ENCODE peak calls at places on chromosomes 11 and 22, in ten cellular contexts. R is LHCN-M2; O is stomach; Z is mucosa of gallbladder; X is effector memory CD8-positive, alpha-beta T cell; I is T-helper 9 cell; F is stimulated activated CD4-positive, alpha-beta T cell treated with anti-CD3 and anti-CD28 coated beads, Interleukin-1b, Interleukin-23, amount 100 ng/mL, for 24 hours; D is H7; N is NCI-H146; A is globus pallidus. E is an unnamed sample.

GRCh38 chr11:13030857-13031256 is 21.7 kb downstream of the RASSF10 start:
- DNase-seq in O (peak; percentile 95), D (no peak), N (no peak), Z (peak; percentile 55), A (no peak), X (no peak), F (no peak), I (no peak), R (no peak), E (no peak)

GRCh38 chr11:4464216-4465159 is 15.4 kb downstream of the OR52K2 start:
- DNase-seq in F (no peak), D (no peak), O (no peak), N (peak; percentile 6), A (no peak), X (no peak), I (no peak), R (peak; percentile 54), Z (no peak), E (no peak)

GRCh38 chr11:82906236-82906635 is 4.7 kb downstream of the DDIAS start:
- DNase-seq in O (no peak), R (peak; percentile 29), Z (no peak), N (peak; percentile 45), D (no peak), I (no peak), A (peak; percentile 56), X (no peak), F (no peak), E (peak; percentile 44)

GRCh38 chr11:8913961-8914660 is 3.1 kb downstream of the AKIP1 start:
- DNase-seq in O (no peak), A (peak; percentile 37), N (peak; percentile 31), D (peak; percentile 73), X (peak; percentile 38), R (peak; percentile 39), Z (peak; percentile 22), F (no peak), I (peak; percentile 22), E (peak; percentile 7)

GRCh38 chr11:9004310-9004945 is 627 bp upstream of the NRIP3 start:
- DNase-seq in R (no peak), F (no peak), I (peak; percentile 22), O (no peak), Z (no peak), N (peak; percentile 86), D (peak; percentile 90), A (no peak), X (peak; percentile 15), E (no peak)

GRCh38 chr22:27601195-27601594 is 200.4 kb downstream of the MN1 start:
- DNase-seq in A (no peak), Z (no peak), D (no peak), X (no peak), O (no peak), R (no peak), N (no peak), I (no peak), F (no peak), E (no peak)

GRCh38 chr22:20123364-20124082 is 6.5 kb upstream of the TRMT2A start:
- DNase-seq in O (no peak), D (no peak), F (no peak), A (no peak), N (no peak), I (no peak), Z (no peak), R (no peak), X (no peak), E (no peak)

GRCh38 chr11:26201411-26201810 is 130.5 kb upstream of the ANO3 start:
- DNase-seq in F (no peak), N (no peak), A (no peak), O (no peak), D (no peak), Z (no peak), X (no peak), I (no peak), R (peak; percentile 21), E (no peak)

GRCh38 chr11:4065601-4066377 is 28.8 kb upstream of the RRM1 start:
- DNase-seq in A (no peak), D (no peak), R (no peak), O (no peak), I (no peak), Z (no peak), F (no peak), X (no peak), N (no peak), E (no peak)

GRCh38 chr11:11985016-11985715 is 23.3 kb downstream of the DKK3 start:
- DNase-seq in Z (no peak), R (peak; percentile 72), O (peak; percentile 15), A (no peak), X (no peak), N (no peak), F (no peak), D (no peak), I (no peak), E (no peak)

GRCh38 chr22:47836957-47837356 is 1074.5 kb downstream of the TBC1D22A start:
- DNase-seq in N (no peak), I (no peak), Z (no peak), O (no peak), D (no peak), F (no peak), A (no peak), X (no peak), R (peak; percentile 58), E (no peak)

GRCh38 chr22:19995611-19996339 is 20.8 kb downstream of the ARVCF start:
- DNase-seq in R (no peak), O (no peak), Z (peak; percentile 30), D (no peak), X (no peak), F (no peak), A (no peak), N (no peak), I (no peak), E (no peak)

GRCh38 chr22:35761037-35761436 is 43.4 kb downstream of the APOL5 start:
- DNase-seq in N (no peak), X (no peak), D (no peak), Z (no peak), R (peak; percentile 25), I (no peak), A (peak; percentile 25), O (no peak), F (no peak), E (no peak)

GRCh38 chr22:31631381-31631780 is 30.6 kb downstream of the PISD start:
- DNase-seq in F (no peak), D (peak; percentile 58), O (no peak), N (no peak), I (no peak), Z (no peak), A (no peak), R (peak; percentile 26), X (no peak), E (no peak)

GRCh38 chr22:50600541-50600940 is at the start of gene MAPK8IP2:
- DNase-seq in Z (no peak), N (peak; percentile 68), X (no peak), F (no peak), R (no peak), A (no peak), D (peak; percentile 91), I (no peak), O (no peak), E (no peak)

GRCh38 chr22:32701021-32701420 is 100.5 kb upstream of the TIMP3 start:
- DNase-seq in D (no peak), X (no peak), R (no peak), I (no peak), N (no peak), F (no peak), O (no peak), Z (no peak), A (no peak), E (no peak)

GRCh38 chr11:1843796-1844195 is 5.0 kb downstream of the TNNI2 start:
- DNase-seq in N (no peak), I (no peak), Z (no peak), R (no peak), A (no peak), X (no peak), O (no peak), D (no peak), F (no peak), E (no peak)

GRCh38 chr11:78417888-78418583 is 416 bp upstream of the GAB2 start:
- DNase-seq in Z (peak; percentile 78), R (peak; percentile 70), F (peak; percentile 39), I (peak; percentile 71), X (peak; percentile 73), O (peak; percentile 85), A (peak; percentile 88), D (peak; percentile 94), N (peak; percentile 93), E (peak; percentile 75)